ENCODE peak calls at places on chromosomes 2 and 18, in nine cellular contexts. One of them, this sample, is unnamed.

GRCh38 chr18:12645751-12646203 is 12.1 kb downstream of the SPIRE1 start:
- DNase-seq in RWPE1: no peak
- DNase-seq in GM20000: no peak
- DNase-seq in HEK293T: no peak
- DNase-seq in stimulated activated CD8-positive, alpha-beta memory T cell treated with anti-CD3 and anti-CD28 coated beads, Interleukin-15, amount 100 ng/mL, for 48 hours: no peak
- DNase-seq in lower lobe of right lung: peak
- DNase-seq in colonic mucosa: no peak
- DNase-seq in fibroblast of lung: no peak
- DNase-seq in OCI-LY7: no peak
- DNase-seq in this sample: no peak

GRCh38 chr18:59155140-59155539 is 15.5 kb downstream of the SEC11C start:
- DNase-seq in stimulated activated CD8-positive, alpha-beta memory T cell treated with anti-CD3 and anti-CD28 coated beads, Interleukin-15, amount 100 ng/mL, for 48 hours: no peak
- DNase-seq in fibroblast of lung: peak
- DNase-seq in GM20000: no peak
- DNase-seq in OCI-LY7: no peak
- DNase-seq in RWPE1: no peak
- DNase-seq in lower lobe of right lung: no peak
- DNase-seq in colonic mucosa: no peak
- DNase-seq in HEK293T: no peak
- DNase-seq in this sample: no peak

GRCh38 chr18:50786851-50787250 is 33.0 kb downstream of the MRO start:
- DNase-seq in colonic mucosa: no peak
- DNase-seq in fibroblast of lung: no peak
- DNase-seq in stimulated activated CD8-positive, alpha-beta memory T cell treated with anti-CD3 and anti-CD28 coated beads, Interleukin-15, amount 100 ng/mL, for 48 hours: no peak
- DNase-seq in GM20000: no peak
- DNase-seq in lower lobe of right lung: no peak
- DNase-seq in OCI-LY7: no peak
- DNase-seq in HEK293T: no peak
- DNase-seq in RWPE1: no peak
- DNase-seq in this sample: no peak

GRCh38 chr2:112161431-112162145 is 23.4 kb downstream of the FBLN7 start:
- DNase-seq in lower lobe of right lung: peak
- DNase-seq in OCI-LY7: peak
- DNase-seq in RWPE1: no peak
- DNase-seq in fibroblast of lung: no peak
- DNase-seq in HEK293T: no peak
- DNase-seq in stimulated activated CD8-positive, alpha-beta memory T cell treated with anti-CD3 and anti-CD28 coated beads, Interleukin-15, amount 100 ng/mL, for 48 hours: no peak
- DNase-seq in colonic mucosa: no peak
- DNase-seq in GM20000: no peak
- DNase-seq in this sample: no peak

GRCh38 chr2:102144128-102144527 is 1.6 kb downstream of the IL1R1 start:
- DNase-seq in stimulated activated CD8-positive, alpha-beta memory T cell treated with anti-CD3 and anti-CD28 coated beads, Interleukin-15, amount 100 ng/mL, for 48 hours: no peak
- DNase-seq in GM20000: no peak
- DNase-seq in colonic mucosa: no peak
- DNase-seq in RWPE1: no peak
- DNase-seq in lower lobe of right lung: no peak
- DNase-seq in HEK293T: no peak
- DNase-seq in fibroblast of lung: peak
- DNase-seq in OCI-LY7: no peak
- DNase-seq in this sample: no peak

GRCh38 chr2:98507940-98508689 is 63.5 kb downstream of the INPP4A start:
- DNase-seq in lower lobe of right lung: peak
- DNase-seq in fibroblast of lung: peak
- DNase-seq in RWPE1: no peak
- DNase-seq in HEK293T: no peak
- DNase-seq in stimulated activated CD8-positive, alpha-beta memory T cell treated with anti-CD3 and anti-CD28 coated beads, Interleukin-15, amount 100 ng/mL, for 48 hours: no peak
- DNase-seq in GM20000: no peak
- DNase-seq in OCI-LY7: no peak
- DNase-seq in colonic mucosa: no peak
- DNase-seq in this sample: no peak

GRCh38 chr2:15939556-15939853 is 845 bp upstream of the MYCN start:
- DNase-seq in stimulated activated CD8-positive, alpha-beta memory T cell treated with anti-CD3 and anti-CD28 coated beads, Interleukin-15, amount 100 ng/mL, for 48 hours: peak
- DNase-seq in colonic mucosa: no peak
- DNase-seq in RWPE1: peak
- DNase-seq in OCI-LY7: no peak
- DNase-seq in fibroblast of lung: no peak
- DNase-seq in GM20000: peak
- DNase-seq in lower lobe of right lung: peak
- DNase-seq in HEK293T: peak
- DNase-seq in this sample: peak

GRCh38 chr18:25814841-25815458 is 275.5 kb downstream of the SS18 start:
- DNase-seq in HEK293T: no peak
- DNase-seq in RWPE1: no peak
- DNase-seq in stimulated activated CD8-positive, alpha-beta memory T cell treated with anti-CD3 and anti-CD28 coated beads, Interleukin-15, amount 100 ng/mL, for 48 hours: no peak
- DNase-seq in OCI-LY7: peak
- DNase-seq in GM20000: peak
- DNase-seq in lower lobe of right lung: no peak
- DNase-seq in fibroblast of lung: no peak
- DNase-seq in colonic mucosa: no peak
- DNase-seq in this sample: no peak

GRCh38 chr2:101114815-101115214 is 36.4 kb downstream of the TBC1D8 start:
- DNase-seq in HEK293T: no peak
- DNase-seq in RWPE1: no peak
- DNase-seq in lower lobe of right lung: peak
- DNase-seq in fibroblast of lung: no peak
- DNase-seq in GM20000: no peak
- DNase-seq in stimulated activated CD8-positive, alpha-beta memory T cell treated with anti-CD3 and anti-CD28 coated beads, Interleukin-15, amount 100 ng/mL, for 48 hours: no peak
- DNase-seq in colonic mucosa: peak
- DNase-seq in OCI-LY7: no peak
- DNase-seq in this sample: no peak

GRCh38 chr2:95158441-95158840 is 1.2 kb downstream of the ZNF514 start:
- DNase-seq in lower lobe of right lung: no peak
- DNase-seq in stimulated activated CD8-positive, alpha-beta memory T cell treated with anti-CD3 and anti-CD28 coated beads, Interleukin-15, amount 100 ng/mL, for 48 hours: no peak
- DNase-seq in OCI-LY7: no peak
- DNase-seq in HEK293T: no peak
- DNase-seq in colonic mucosa: peak
- DNase-seq in fibroblast of lung: no peak
- DNase-seq in GM20000: no peak
- DNase-seq in RWPE1: no peak
- DNase-seq in this sample: no peak

GRCh38 chr2:153543639-153544071 is 65.1 kb upstream of the RPRM start:
- DNase-seq in HEK293T: peak
- DNase-seq in GM20000: no peak
- DNase-seq in RWPE1: no peak
- DNase-seq in colonic mucosa: no peak
- DNase-seq in lower lobe of right lung: no peak
- DNase-seq in stimulated activated CD8-positive, alpha-beta memory T cell treated with anti-CD3 and anti-CD28 coated beads, Interleukin-15, amount 100 ng/mL, for 48 hours: no peak
- DNase-seq in fibroblast of lung: no peak
- DNase-seq in OCI-LY7: no peak
- DNase-seq in this sample: no peak

GRCh38 chr2:68839260-68839833 is 31.9 kb downstream of the BMP10 start:
- DNase-seq in fibroblast of lung: no peak
- DNase-seq in HEK293T: peak
- DNase-seq in colonic mucosa: no peak
- DNase-seq in OCI-LY7: peak
- DNase-seq in GM20000: no peak
- DNase-seq in lower lobe of right lung: no peak
- DNase-seq in RWPE1: peak
- DNase-seq in stimulated activated CD8-positive, alpha-beta memory T cell treated with anti-CD3 and anti-CD28 coated beads, Interleukin-15, amount 100 ng/mL, for 48 hours: peak
- DNase-seq in this sample: no peak

GRCh38 chr2:206083602-206084467 is 2.1 kb downstream of the INO80D start:
- DNase-seq in GM20000: peak
- DNase-seq in OCI-LY7: peak
- DNase-seq in RWPE1: no peak
- DNase-seq in stimulated activated CD8-positive, alpha-beta memory T cell treated with anti-CD3 and anti-CD28 coated beads, Interleukin-15, amount 100 ng/mL, for 48 hours: no peak
- DNase-seq in HEK293T: peak
- DNase-seq in lower lobe of right lung: no peak
- DNase-seq in fibroblast of lung: peak
- DNase-seq in colonic mucosa: peak
- DNase-seq in this sample: peak

GRCh38 chr2:152440460-152440859 is 105.5 kb downstream of the FMNL2 start:
- DNase-seq in fibroblast of lung: no peak
- DNase-seq in stimulated activated CD8-positive, alpha-beta memory T cell treated with anti-CD3 and anti-CD28 coated beads, Interleukin-15, amount 100 ng/mL, for 48 hours: no peak
- DNase-seq in lower lobe of right lung: no peak
- DNase-seq in HEK293T: no peak
- DNase-seq in colonic mucosa: no peak
- DNase-seq in OCI-LY7: no peak
- DNase-seq in GM20000: no peak
- DNase-seq in RWPE1: peak
- DNase-seq in this sample: no peak

GRCh38 chr2:42029639-42030195 is 18.1 kb upstream of the PKDCC start:
- DNase-seq in lower lobe of right lung: no peak
- DNase-seq in colonic mucosa: no peak
- DNase-seq in RWPE1: no peak
- DNase-seq in fibroblast of lung: no peak
- DNase-seq in HEK293T: no peak
- DNase-seq in stimulated activated CD8-positive, alpha-beta memory T cell treated with anti-CD3 and anti-CD28 coated beads, Interleukin-15, amount 100 ng/mL, for 48 hours: no peak
- DNase-seq in GM20000: no peak
- DNase-seq in OCI-LY7: no peak
- DNase-seq in this sample: no peak

GRCh38 chr2:236663267-236663666 is 93.6 kb downstream of the ACKR3 start:
- DNase-seq in colonic mucosa: peak
- DNase-seq in OCI-LY7: no peak
- DNase-seq in GM20000: no peak
- DNase-seq in lower lobe of right lung: no peak
- DNase-seq in fibroblast of lung: peak
- DNase-seq in HEK293T: no peak
- DNase-seq in stimulated activated CD8-positive, alpha-beta memory T cell treated with anti-CD3 and anti-CD28 coated beads, Interleukin-15, amount 100 ng/mL, for 48 hours: no peak
- DNase-seq in RWPE1: no peak
- DNase-seq in this sample: no peak

GRCh38 chr2:232278534-232278933 is 100.0 kb upstream of the ALPP start:
- DNase-seq in RWPE1: no peak
- DNase-seq in GM20000: no peak
- DNase-seq in lower lobe of right lung: no peak
- DNase-seq in stimulated activated CD8-positive, alpha-beta memory T cell treated with anti-CD3 and anti-CD28 coated beads, Interleukin-15, amount 100 ng/mL, for 48 hours: no peak
- DNase-seq in HEK293T: no peak
- DNase-seq in OCI-LY7: no peak
- DNase-seq in colonic mucosa: no peak
- DNase-seq in fibroblast of lung: no peak
- DNase-seq in this sample: no peak

This sample was measured in nephron progenitor cell.